ENCODE peak calls at places on chromosomes 6 and 20, in nine cellular contexts. Y, R, U, S, M, V, P, H and J are unnamed samples.

GRCh38 chr6:108739496-108740330 is 108.5 kb upstream of the ARMC2 start:
- DNase-seq in Y (no peak), R (no peak), U (no peak), S (no peak), M (no peak), V (no peak), P (peak; percentile 51), H (no peak), J (no peak)

GRCh38 chr6:169425628-169426370 is 172.2 kb upstream of the THBS2 start:
- DNase-seq in Y (no peak), R (peak; percentile 24), U (no peak), S (no peak), M (peak; percentile 24), V (no peak), P (no peak), H (no peak), J (no peak)

GRCh38 chr20:757509-757908 is 10.8 kb downstream of the SLC52A3 start:
- DNase-seq in Y (no peak), R (no peak), U (no peak), S (no peak), M (no peak), V (no peak), P (no peak), H (no peak), J (no peak)

GRCh38 chr6:31143148-31143547 is 4.3 kb upstream of the PSORS1C2 start:
- DNase-seq in Y (no peak), R (peak; percentile 66), U (no peak), S (peak; percentile 31), M (no peak), V (no peak), P (no peak), H (no peak), J (peak; percentile 95)

GRCh38 chr20:36768768-36769430 is 4.7 kb downstream of the DSN1 start:
- DNase-seq in Y (no peak), R (peak; percentile 54), U (no peak), S (no peak), M (no peak), V (no peak), P (no peak), H (no peak), J (no peak)

GRCh38 chr6:113697642-113698410 is 159.3 kb upstream of the MARCKS start:
- DNase-seq in Y (no peak), R (peak; percentile 96), U (no peak), S (no peak), M (no peak), V (no peak), P (no peak), H (no peak), J (no peak)

GRCh38 chr20:13819885-13820645 is 35.2 kb downstream of the NDUFAF5 start:
- DNase-seq in Y (no peak), R (peak; percentile 49), U (peak; percentile 70), S (no peak), M (peak; percentile 54), V (peak; percentile 17), P (peak; percentile 16), H (no peak), J (peak; percentile 68)

GRCh38 chr20:37749620-37750403 is 56.0 kb downstream of the CTNNBL1 start:
- DNase-seq in Y (no peak), R (no peak), U (no peak), S (no peak), M (peak; percentile 80), V (no peak), P (no peak), H (no peak), J (no peak)

GRCh38 chr20:38875170-38875993 is 50.8 kb upstream of the FAM83D start:
- DNase-seq in Y (no peak), R (no peak), U (no peak), S (no peak), M (no peak), V (peak; percentile 76), P (no peak), H (no peak), J (peak; percentile 63)

GRCh38 chr6:168852336-168852884 is 401.2 kb downstream of the THBS2 start:
- DNase-seq in Y (no peak), R (no peak), U (no peak), S (no peak), M (no peak), V (no peak), P (no peak), H (no peak), J (no peak)

DNA sequence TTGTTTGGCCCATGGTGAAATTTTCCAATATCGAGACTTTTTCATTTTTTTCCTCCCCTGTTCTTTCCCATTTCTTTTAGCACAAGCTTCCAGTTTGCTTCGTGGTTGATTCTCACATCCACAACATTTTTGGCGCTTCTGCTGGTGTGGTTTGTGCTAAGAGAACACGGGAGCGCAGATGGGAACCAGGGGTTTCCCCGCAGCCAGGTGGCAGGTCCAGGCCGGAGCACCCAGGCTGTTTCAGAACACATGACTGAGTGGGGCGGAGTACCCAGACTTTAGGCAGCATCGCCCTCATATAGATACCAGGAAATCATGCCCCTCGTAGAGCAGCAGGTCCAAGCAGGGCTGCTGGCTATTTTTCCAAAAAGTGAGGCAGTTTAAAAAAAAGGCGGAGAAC is 58.0 kb downstream of the SYTL3 start:
- DNase-seq in Y (peak; percentile 53), R (peak; percentile 28), U (no peak), S (peak; percentile 24), M (peak; percentile 83), V (no peak), P (peak; percentile 78), H (no peak), J (peak; percentile 37)
- H3K4me1 ChIP-seq in Y (peaks cover 43% of the 10 kb centered on the region), R (peaks cover 8% of the 10 kb centered on the region), U (peaks cover 26% of the 10 kb centered on the region), S (peaks cover 41% of the 10 kb centered on the region), M (peaks cover 83% of the 10 kb centered on the region), V (peaks cover 6% of the 10 kb centered on the region), P (peaks cover 16% of the 10 kb centered on the region), H (peaks cover 4% of the 10 kb centered on the region), J (peaks cover 12% of the 10 kb centered on the region)

GRCh38 chr6:106536863-106537262 is 92.4 kb downstream of the RTN4IP1 start:
- DNase-seq in Y (no peak), R (no peak), U (no peak), S (no peak), M (no peak), V (no peak), P (no peak), H (no peak), J (no peak)

GRCh38 chr6:106534564-106534982 is 94.7 kb downstream of the RTN4IP1 start:
- DNase-seq in Y (no peak), R (no peak), U (no peak), S (no peak), M (no peak), V (no peak), P (no peak), H (no peak), J (no peak)

GRCh38 chr6:106535012-106535411 is 94.3 kb downstream of the RTN4IP1 start:
- DNase-seq in Y (no peak), R (no peak), U (no peak), S (no peak), M (no peak), V (no peak), P (no peak), H (no peak), J (no peak)

GRCh38 chr6:106537662-106538061 is 91.6 kb downstream of the RTN4IP1 start:
- DNase-seq in Y (no peak), R (no peak), U (no peak), S (no peak), M (no peak), V (no peak), P (no peak), H (no peak), J (no peak)

DNA sequence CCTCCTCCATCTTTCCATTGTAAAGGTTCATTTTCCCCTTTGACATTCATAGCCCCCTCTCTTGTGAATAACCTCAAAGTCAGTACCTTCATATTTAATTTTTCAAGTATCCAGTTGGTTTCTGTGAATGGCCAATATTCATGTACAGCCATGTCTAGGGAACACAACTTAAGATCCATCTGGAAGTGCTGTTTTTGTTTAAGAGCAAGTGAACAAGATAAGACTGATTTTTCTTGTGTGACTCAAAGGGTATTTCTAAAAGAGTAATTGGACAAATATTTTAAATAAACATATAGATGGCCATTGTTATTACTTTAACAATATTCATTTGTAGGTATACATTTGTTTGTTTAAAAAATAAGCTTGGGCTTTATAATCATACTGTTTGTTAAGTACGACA is 92.9 kb downstream of the RTN4IP1 start:
- DNase-seq in Y (no peak), R (no peak), U (no peak), S (no peak), M (no peak), V (no peak), P (no peak), H (no peak), J (no peak)
- H3K4me1 ChIP-seq in Y (peaks cover 11% of the 10 kb centered on the region), R (no peaks in the 10 kb centered on the region), U (peaks cover 24% of the 10 kb centered on the region), S (no peaks in the 10 kb centered on the region), M (no peaks in the 10 kb centered on the region), V (peaks cover 42% of the 10 kb centered on the region), P (no peaks in the 10 kb centered on the region), H (no peaks in the 10 kb centered on the region), J (no peaks in the 10 kb centered on the region)

GRCh38 chr20:31687777-31688176 is 34.9 kb downstream of the BCL2L1 start:
- DNase-seq in Y (no peak), R (no peak), U (no peak), S (no peak), M (no peak), V (no peak), P (no peak), H (no peak), J (no peak)
- H3K4me1 ChIP-seq in Y (peaks cover 72% of the 10 kb centered on the region), R (peaks cover 4% of the 10 kb centered on the region), U (peaks cover 71% of the 10 kb centered on the region), S (peaks cover 17% of the 10 kb centered on the region), M (peaks cover 42% of the 10 kb centered on the region), V (peaks cover 54% of the 10 kb centered on the region), P (no peaks in the 10 kb centered on the region), H (no peaks in the 10 kb centered on the region), J (peaks cover 3% of the 10 kb centered on the region)

GRCh38 chr6:42423244-42423643 is 28.5 kb downstream of the TRERF1 start:
- DNase-seq in Y (no peak), R (no peak), U (no peak), S (no peak), M (no peak), V (peak; percentile 29), P (no peak), H (no peak), J (no peak)

GRCh38 chr6:42426191-42426590 is 25.5 kb downstream of the TRERF1 start:
- DNase-seq in Y (no peak), R (no peak), U (no peak), S (no peak), M (no peak), V (no peak), P (no peak), H (no peak), J (no peak)

GRCh38 chr6:42428326-42429041 is 23.2 kb downstream of the TRERF1 start:
- DNase-seq in Y (no peak), R (peak; percentile 66), U (no peak), S (no peak), M (no peak), V (no peak), P (no peak), H (peak; percentile 70), J (peak; percentile 75)

GRCh38 chr6:42429042-42429574 is 22.6 kb downstream of the TRERF1 start:
- DNase-seq in Y (no peak), R (no peak), U (no peak), S (no peak), M (no peak), V (no peak), P (no peak), H (no peak), J (no peak)

DNA sequence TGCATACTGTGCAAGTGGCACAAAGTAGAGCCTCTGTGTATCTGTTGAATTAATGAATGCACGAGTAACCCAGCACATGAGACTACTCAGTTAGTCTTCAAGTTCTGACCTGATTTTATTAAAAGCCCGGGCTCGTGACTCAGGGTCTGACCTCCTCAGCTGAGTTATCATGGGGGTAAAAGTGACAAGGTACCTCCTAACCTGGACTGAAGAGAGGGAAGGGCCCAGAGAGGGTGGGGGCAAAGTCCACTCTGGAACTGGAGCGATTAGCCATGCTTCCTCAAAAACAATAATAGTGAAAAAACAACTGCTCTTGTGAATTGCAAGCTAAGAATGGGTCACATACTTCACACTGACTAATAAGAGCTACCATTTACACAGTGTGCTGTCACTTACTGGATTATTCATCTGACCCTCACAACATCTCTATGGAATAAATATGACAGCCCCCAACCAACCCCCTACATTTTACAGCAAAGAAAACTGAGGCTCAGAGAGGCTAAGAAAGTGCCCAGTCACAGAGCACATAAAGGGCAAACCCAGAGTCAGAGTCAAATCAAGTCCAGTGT is 26.7 kb downstream of the TRERF1 start:
- DNase-seq in Y (no peak), R (no peak), U (peak; percentile 32), S (no peak), M (no peak), V (no peak), P (no peak), H (no peak), J (no peak)
- H3K4me1 ChIP-seq in Y (peaks cover 24% of the 10 kb centered on the region), R (peaks cover 10% of the 10 kb centered on the region), U (peaks cover 8% of the 10 kb centered on the region), S (peaks cover 16% of the 10 kb centered on the region), M (no peaks in the 10 kb centered on the region), V (peaks cover 45% of the 10 kb centered on the region), P (no peaks in the 10 kb centered on the region), H (no peaks in the 10 kb centered on the region), J (peaks cover 11% of the 10 kb centered on the region)